ENCODE peak calls at places on chromosomes 16 and 17, in seven cellular contexts. J is kidney, W is MM.1S, Q is cardiac fibroblast, S is epithelial cell of esophagus, X is kidney epithelial cell, A is body of pancreas. B is an unnamed sample.

GRCh38 chr16:27437946-27438345 is 36.0 kb downstream of the IL21R start:
- DNase-seq in J (no peak), W (no peak), Q (no peak), S (no peak), X (no peak), A (no peak), B (no peak)

GRCh38 chr16:17258848-17259713 is 211.7 kb downstream of the XYLT1 start:
- DNase-seq in J (no peak), W (peak), Q (no peak), S (no peak), X (no peak), A (no peak), B (no peak)

GRCh38 chr17:80116276-80116922 is 15.0 kb downstream of the GAA start:
- DNase-seq in J (peak), W (no peak), Q (no peak), S (no peak), X (no peak), A (no peak), B (no peak)

GRCh38 chr17:77862890-77863813 is 95.4 kb upstream of the TNRC6C start:
- DNase-seq in J (peak), W (no peak), Q (no peak), S (no peak), X (no peak), A (no peak), B (no peak)

GRCh38 chr16:49727611-49728010 is 128.3 kb downstream of the ZNF423 start:
- DNase-seq in J (no peak), W (no peak), Q (no peak), S (no peak), X (no peak), A (no peak), B (no peak)

GRCh38 chr17:27206447-27206846 is 87.5 kb upstream of the WSB1 start:
- DNase-seq in J (no peak), W (no peak), Q (peak), S (peak), X (no peak), A (no peak), B (no peak)

GRCh38 chr17:76082326-76083251 is 3.6 kb downstream of the ZACN start:
- DNase-seq in J (peak), W (no peak), Q (no peak), S (no peak), X (no peak), A (no peak), B (peak)

GRCh38 chr17:80804466-80804865 is 187.2 kb upstream of the CHMP6 start:
- DNase-seq in J (peak), W (no peak), Q (no peak), S (no peak), X (no peak), A (no peak), B (no peak)

GRCh38 chr17:48804936-48805411 is 12.1 kb downstream of the TTLL6 start:
- DNase-seq in J (peak), W (peak), Q (peak), S (peak), X (no peak), A (peak), B (peak)

GRCh38 chr16:63530208-63530607 is 1494.0 kb upstream of the CDH8 start:
- DNase-seq in J (no peak), W (no peak), Q (peak), S (no peak), X (no peak), A (no peak), B (peak)

GRCh38 chr17:50935201-50936124 is 69.3 kb upstream of the TOB1 start:
- DNase-seq in J (peak), W (no peak), Q (no peak), S (peak), X (no peak), A (peak), B (no peak)

GRCh38 chr16:82405696-82406095 is 221.1 kb upstream of the CDH13 start:
- DNase-seq in J (no peak), W (no peak), Q (no peak), S (no peak), X (no peak), A (no peak), B (no peak)

GRCh38 chr16:76214856-76215255 is 62.3 kb upstream of the CNTNAP4 start:
- DNase-seq in J (no peak), W (no peak), Q (no peak), S (no peak), X (no peak), A (no peak), B (no peak)

GRCh38 chr17:68422821-68423220 is 34.5 kb downstream of the WIPI1 start:
- DNase-seq in J (no peak), W (no peak), Q (no peak), S (no peak), X (no peak), A (no peak), B (no peak)

GRCh38 chr16:7239547-7239946 is 93.1 kb upstream of the RBFOX1 start:
- DNase-seq in J (no peak), W (no peak), Q (no peak), S (no peak), X (no peak), A (no peak), B (no peak)

GRCh38 chr17:63573634-63574033 is 23.4 kb downstream of the DCAF7 start:
- DNase-seq in J (no peak), W (no peak), Q (no peak), S (no peak), X (no peak), A (no peak), B (peak)

GRCh38 chr17:34163123-34163522 is 92.0 kb upstream of the CCL2 start:
- DNase-seq in J (no peak), W (no peak), Q (no peak), S (no peak), X (no peak), A (no peak), B (no peak)

GRCh38 chr17:73283841-73284282 is 22.2 kb upstream of the CPSF4L start:
- DNase-seq in J (no peak), W (no peak), Q (peak), S (no peak), X (no peak), A (no peak), B (no peak)

GRCh38 chr17:72008236-72008874 is 112.5 kb upstream of the SOX9 start:
- DNase-seq in J (no peak), W (no peak), Q (peak), S (peak), X (no peak), A (no peak), B (peak)

GRCh38 chr16:85259831-85260165 is 147.5 kb upstream of the CIBAR2 start:
- DNase-seq in J (no peak), W (no peak), Q (no peak), S (no peak), X (no peak), A (no peak), B (no peak)

GRCh38 chr16:71626018-71626857 is at the start of gene MARVELD3:
- DNase-seq in J (peak), W (peak), Q (no peak), S (peak), X (no peak), A (peak), B (peak)

GRCh38 chr17:57902800-57903759 is 52.1 kb downstream of the CUEDC1 start:
- DNase-seq in J (peak), W (peak), Q (peak), S (peak), X (peak), A (peak), B (no peak)

GRCh38 chr17:18382441-18383078 is 5.0 kb downstream of the EVPLL start:
- DNase-seq in J (no peak), W (no peak), Q (no peak), S (no peak), X (no peak), A (no peak), B (no peak)

GRCh38 chr17:2435181-2435741 is 34.4 kb upstream of the MNT start:
- DNase-seq in J (no peak), W (no peak), Q (no peak), S (no peak), X (no peak), A (no peak), B (peak)

GRCh38 chr16:64892843-64893242 is 229.0 kb downstream of the CDH11 start:
- DNase-seq in J (no peak), W (no peak), Q (peak), S (peak), X (peak), A (no peak), B (no peak)

GRCh38 chr17:41530062-41531048 is 2.2 kb upstream of the KRT19 start:
- DNase-seq in J (peak), W (no peak), Q (peak), S (peak), X (peak), A (no peak), B (peak)

GRCh38 chr17:33287096-33287495 is 6.0 kb downstream of the ASIC2 start:
- DNase-seq in J (no peak), W (no peak), Q (no peak), S (no peak), X (no peak), A (no peak), B (no peak)

GRCh38 chr16:35463358-35463757 is 2003.9 kb downstream of the TP53TG3F start:
- DNase-seq in J (no peak), W (peak), Q (no peak), S (no peak), X (no peak), A (no peak), B (no peak)

GRCh38 chr16:86868746-86869145 is 290.4 kb downstream of the FOXL1 start:
- DNase-seq in J (no peak), W (no peak), Q (no peak), S (no peak), X (no peak), A (no peak), B (no peak)

GRCh38 chr17:57468932-57469775 is 212.8 kb downstream of the MSI2 start:
- DNase-seq in J (no peak), W (no peak), Q (no peak), S (no peak), X (no peak), A (no peak), B (no peak)

GRCh38 chr17:49603720-49604119 is 28.0 kb downstream of the NXPH3 start:
- DNase-seq in J (no peak), W (no peak), Q (peak), S (no peak), X (no peak), A (no peak), B (peak)

GRCh38 chr17:63519972-63520882 is 2.9 kb upstream of the KCNH6 start:
- DNase-seq in J (no peak), W (no peak), Q (no peak), S (no peak), X (peak), A (peak), B (no peak)

GRCh38 chr16:75272097-75272548 is 20.7 kb upstream of the BCAR1 start:
- DNase-seq in J (peak), W (no peak), Q (no peak), S (no peak), X (no peak), A (no peak), B (peak)

GRCh38 chr16:83206426-83206825 is 579.7 kb downstream of the CDH13 start:
- DNase-seq in J (no peak), W (no peak), Q (peak), S (peak), X (no peak), A (no peak), B (no peak)

GRCh38 chr17:47287639-47288038 is 34.0 kb downstream of the ITGB3 start:
- DNase-seq in J (no peak), W (no peak), Q (no peak), S (no peak), X (no peak), A (no peak), B (no peak)
- TF ChIP-seq CTCF in J (no peak), W (no peak), Q (no peak), S (no peak), X (no peak), A (no peak), B (no peak)

DNA sequence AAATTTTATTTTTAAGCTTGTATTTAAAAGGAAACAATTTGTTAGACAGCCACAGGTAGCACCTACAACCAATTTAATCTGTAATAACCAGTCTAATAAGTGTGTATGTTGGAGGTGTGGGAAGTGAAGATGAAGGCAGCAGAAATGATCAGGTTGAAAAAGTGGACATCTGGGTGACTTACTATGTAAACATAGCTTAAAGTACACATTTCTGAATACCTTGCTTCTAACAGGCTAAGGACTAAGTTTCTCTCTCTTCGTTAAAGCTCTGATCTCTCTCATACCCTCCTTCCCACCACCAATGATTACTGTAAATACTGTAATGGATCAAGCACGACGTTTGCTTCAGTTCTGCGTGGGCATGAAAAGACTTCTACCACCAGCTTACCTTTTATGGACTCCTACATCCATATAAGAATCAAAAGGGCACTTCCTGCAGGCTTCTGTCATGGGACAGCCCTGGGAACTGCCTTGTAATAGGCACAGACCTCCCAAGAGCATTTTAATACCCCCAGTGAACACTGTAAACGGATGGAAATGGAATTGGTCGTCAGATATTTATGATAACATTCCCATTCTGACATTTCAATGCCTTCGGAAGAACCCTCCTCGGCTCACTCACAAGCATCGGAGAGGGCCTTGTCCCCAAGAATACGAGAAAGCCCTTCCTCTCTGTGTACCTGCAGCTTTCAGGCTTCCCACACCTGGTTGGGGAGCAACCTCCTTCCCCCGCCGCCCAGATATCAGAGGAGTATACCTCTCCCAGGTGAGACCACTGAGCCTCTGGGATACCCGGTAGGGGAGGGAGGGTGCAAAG is 693 bp downstream of the CCDC43 start:
- DNase-seq in J (no peak), W (no peak), Q (no peak), S (peak), X (no peak), A (no peak), B (peak)
- H3K4me3 ChIP-seq in J (peak), W (peak), Q (peak), S (peak), X (peak), A (peak), B (peak)

GRCh38 chr16:80344570-80344969 is 196.2 kb upstream of the DYNLRB2 start:
- DNase-seq in J (no peak), W (no peak), Q (no peak), S (no peak), X (no peak), A (no peak), B (no peak)

GRCh38 chr16:80337786-80338185 is 203.0 kb upstream of the DYNLRB2 start:
- DNase-seq in J (no peak), W (no peak), Q (no peak), S (no peak), X (no peak), A (no peak), B (no peak)

GRCh38 chr16:80347002-80347401 is 193.8 kb upstream of the DYNLRB2 start:
- DNase-seq in J (no peak), W (no peak), Q (no peak), S (no peak), X (no peak), A (no peak), B (no peak)

GRCh38 chr16:80346160-80346632 is 194.6 kb upstream of the DYNLRB2 start:
- DNase-seq in J (no peak), W (peak), Q (peak), S (no peak), X (no peak), A (no peak), B (no peak)

DNA sequence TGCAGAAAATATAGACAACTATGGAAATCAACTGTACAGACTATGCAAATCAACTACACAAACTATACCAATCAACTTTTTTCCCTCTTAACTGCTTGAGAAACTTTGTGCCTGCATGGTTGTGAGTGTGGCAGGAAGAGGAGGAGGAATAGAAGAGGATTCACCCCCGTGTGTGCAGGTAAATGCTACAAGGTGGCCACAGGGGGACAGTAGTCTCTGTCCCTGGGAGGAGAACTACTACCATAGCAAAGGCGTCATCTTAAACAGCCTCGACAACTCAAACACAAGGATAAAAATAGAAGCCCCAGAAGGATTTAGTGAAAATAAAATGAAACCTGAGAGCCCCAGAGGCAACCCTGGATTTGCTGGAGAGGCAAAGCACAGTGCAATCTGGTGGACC is 199.6 kb upstream of the DYNLRB2 start:
- DNase-seq in J (no peak), W (no peak), Q (no peak), S (no peak), X (no peak), A (no peak), B (peak)
- TF ChIP-seq CTCF in J (peak), W (no peak), Q (no peak), S (no peak), X (peak), A (no peak), B (no peak)

GRCh38 chr16:25012525-25012991 is 2.6 kb downstream of the ARHGAP17 start:
- DNase-seq in J (no peak), W (no peak), Q (peak), S (peak), X (no peak), A (no peak), B (peak)

GRCh38 chr16:25013751-25014499 is 1.2 kb downstream of the ARHGAP17 start:
- DNase-seq in J (no peak), W (peak), Q (no peak), S (no peak), X (no peak), A (no peak), B (no peak)

GRCh38 chr16:25014500-25015147 is 545 bp downstream of the ARHGAP17 start:
- DNase-seq in J (peak), W (peak), Q (peak), S (peak), X (no peak), A (peak), B (peak)

GRCh38 chr16:25011891-25012499 is 3.2 kb downstream of the ARHGAP17 start:
- DNase-seq in J (no peak), W (no peak), Q (no peak), S (no peak), X (no peak), A (no peak), B (no peak)

GRCh38 chr16:25013049-25013448 is 2.1 kb downstream of the ARHGAP17 start:
- DNase-seq in J (no peak), W (no peak), Q (no peak), S (no peak), X (no peak), A (no peak), B (no peak)
- H3K4me3 ChIP-seq in J (no peak), W (peak), Q (no peak), S (no peak), X (no peak), A (no peak), B (no peak)

GRCh38 chr17:15233022-15233805 is 31.9 kb downstream of the PMP22 start:
- DNase-seq in J (no peak), W (no peak), Q (peak), S (peak), X (no peak), A (no peak), B (peak)
- TF ChIP-seq CTCF in J (no peak), W (no peak), Q (peak), S (peak), X (no peak), A (no peak), B (peak)

DNA sequence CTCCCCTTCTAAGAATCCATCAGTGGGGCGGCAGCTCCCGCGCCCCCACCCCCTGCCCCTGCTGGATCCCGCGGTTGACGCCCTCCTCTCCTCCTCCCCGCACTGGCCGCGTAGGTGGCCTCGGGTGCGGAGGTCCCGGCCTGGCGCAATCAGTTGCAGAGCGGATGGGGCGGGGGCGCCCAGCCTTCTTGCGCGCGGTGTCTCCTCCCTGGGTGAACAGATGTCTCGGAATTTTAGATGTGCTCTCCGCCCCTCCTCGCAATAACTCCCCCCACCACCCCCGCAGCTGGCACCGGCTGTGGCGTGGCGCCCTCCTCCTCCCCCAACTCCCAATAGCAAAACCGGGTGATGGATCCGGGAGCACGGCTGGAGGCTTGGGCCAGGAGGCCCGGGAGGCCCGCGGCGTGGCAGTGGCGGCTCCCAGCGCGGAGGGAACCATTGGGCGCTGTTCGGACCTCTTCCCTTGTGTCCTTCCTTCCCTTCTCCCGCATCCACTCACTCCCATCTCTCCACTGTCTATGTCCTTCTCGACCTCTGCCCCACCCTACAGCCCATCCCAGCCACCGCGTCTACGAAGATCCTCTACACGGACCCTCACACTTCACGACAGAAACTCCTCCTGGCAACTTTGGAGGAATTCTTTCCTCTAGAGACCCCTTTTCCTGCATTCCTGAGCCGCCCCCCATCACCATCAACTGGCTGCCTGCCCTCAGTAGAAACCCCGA is 11.0 kb downstream of the NEUROD2 start:
- DNase-seq in J (no peak), W (no peak), Q (no peak), S (no peak), X (no peak), A (no peak), B (no peak)
- H3K4me3 ChIP-seq in J (no peak), W (no peak), Q (no peak), S (no peak), X (no peak), A (no peak), B (no peak)

GRCh38 chr17:31296156-31296555 is 883 bp downstream of the OMG start:
- DNase-seq in J (no peak), W (no peak), Q (no peak), S (no peak), X (no peak), A (no peak), B (no peak)

GRCh38 chr17:31293586-31293985 is 3.5 kb downstream of the OMG start:
- DNase-seq in J (no peak), W (no peak), Q (no peak), S (no peak), X (no peak), A (no peak), B (no peak)

GRCh38 chr17:31295489-31295871 is 1.6 kb downstream of the OMG start:
- DNase-seq in J (no peak), W (no peak), Q (no peak), S (no peak), X (no peak), A (no peak), B (no peak)

GRCh38 chr17:31294839-31295488 is 2.1 kb downstream of the OMG start:
- DNase-seq in J (no peak), W (no peak), Q (no peak), S (no peak), X (no peak), A (no peak), B (peak)

GRCh38 chr17:31294231-31294630 is 2.8 kb downstream of the OMG start:
- DNase-seq in J (no peak), W (no peak), Q (no peak), S (no peak), X (no peak), A (no peak), B (no peak)
- TF ChIP-seq CTCF in J (no peak), W (no peak), Q (no peak), S (no peak), X (no peak), A (no peak), B (no peak)

GRCh38 chr16:324201-324450 is 28.4 kb downstream of the AXIN1 start:
- DNase-seq in J (no peak), W (no peak), Q (no peak), S (no peak), X (no peak), A (no peak), B (no peak)
- H3K4me3 ChIP-seq in J (no peak), W (no peak), Q (no peak), S (no peak), X (no peak), A (no peak), B (no peak)

GRCh38 chr16:23155445-23156049 is 6.3 kb upstream of the USP31 start:
- DNase-seq in J (no peak), W (no peak), Q (peak), S (no peak), X (no peak), A (peak), B (peak)
- TF ChIP-seq CTCF in J (peak), W (no peak), Q (peak), S (peak), X (peak), A (peak), B (peak)